ENCODE peak calls at places on chromosomes 12 and 14, in five cellular contexts. K, G, L, V and A are unnamed samples.

GRCh38 chr12:97801471-97802045 is 339.0 kb downstream of the RMST start:
- DNase-seq in K (no peak), G (no peak), L (no peak), V (peak), A (no peak)

GRCh38 chr12:48165089-48166031 is 8.0 kb upstream of the ASB8 start:
- DNase-seq in K (peak), G (peak), L (no peak), V (peak), A (peak)

GRCh38 chr12:50283924-50284236 is 560 bp upstream of the LIMA1 start:
- DNase-seq in K (no peak), G (no peak), L (no peak), V (no peak), A (no peak)

GRCh38 chr14:101731187-101732080 is 30.1 kb upstream of the PPP2R5C start:
- DNase-seq in K (peak), G (peak), L (peak), V (no peak), A (peak)

GRCh38 chr14:51431033-51431709 is 191.1 kb downstream of the TMX1 start:
- DNase-seq in K (no peak), G (no peak), L (no peak), V (no peak), A (no peak)

GRCh38 chr12:123571343-123571813 is 13.0 kb upstream of the TMED2 start:
- DNase-seq in K (peak), G (peak), L (peak), V (no peak), A (peak)

GRCh38 chr14:104019029-104019428 is 66.5 kb upstream of the ASPG start:
- DNase-seq in K (no peak), G (no peak), L (no peak), V (no peak), A (no peak)

GRCh38 chr14:52949711-52950409 is 990 bp downstream of the FERMT2 start:
- DNase-seq in K (peak), G (peak), L (no peak), V (no peak), A (no peak)

GRCh38 chr12:89831696-89832095 is 123.1 kb upstream of the ATP2B1 start:
- DNase-seq in K (no peak), G (no peak), L (no peak), V (no peak), A (no peak)

GRCh38 chr14:31461545-31461944 is 4.2 kb upstream of the DTD2 start:
- DNase-seq in K (no peak), G (no peak), L (no peak), V (no peak), A (no peak)

GRCh38 chr12:26287666-26288408 is 92.5 kb downstream of the SSPN start:
- DNase-seq in K (no peak), G (no peak), L (no peak), V (no peak), A (no peak)

GRCh38 chr14:89667983-89668382 is 250.9 kb upstream of the FOXN3 start:
- DNase-seq in K (peak), G (no peak), L (no peak), V (no peak), A (peak)

GRCh38 chr14:44782775-44783238 is 178.9 kb downstream of the KLHL28 start:
- DNase-seq in K (peak), G (no peak), L (no peak), V (no peak), A (no peak)

GRCh38 chr12:43736921-43737440 is 21.6 kb downstream of the PUS7L start:
- DNase-seq in K (peak), G (no peak), L (no peak), V (no peak), A (no peak)
- H2BK5ac ChIP-seq in K (peak), G (no peak), L (no peak), V (no peak), A (no peak)

GRCh38 chr14:77032854-77033621 is 4.5 kb upstream of the IRF2BPL start:
- DNase-seq in K (peak), G (peak), L (peak), V (peak), A (peak)
- H2BK5ac ChIP-seq in K (peak), G (peak), L (no peak), V (peak), A (peak)

DNA sequence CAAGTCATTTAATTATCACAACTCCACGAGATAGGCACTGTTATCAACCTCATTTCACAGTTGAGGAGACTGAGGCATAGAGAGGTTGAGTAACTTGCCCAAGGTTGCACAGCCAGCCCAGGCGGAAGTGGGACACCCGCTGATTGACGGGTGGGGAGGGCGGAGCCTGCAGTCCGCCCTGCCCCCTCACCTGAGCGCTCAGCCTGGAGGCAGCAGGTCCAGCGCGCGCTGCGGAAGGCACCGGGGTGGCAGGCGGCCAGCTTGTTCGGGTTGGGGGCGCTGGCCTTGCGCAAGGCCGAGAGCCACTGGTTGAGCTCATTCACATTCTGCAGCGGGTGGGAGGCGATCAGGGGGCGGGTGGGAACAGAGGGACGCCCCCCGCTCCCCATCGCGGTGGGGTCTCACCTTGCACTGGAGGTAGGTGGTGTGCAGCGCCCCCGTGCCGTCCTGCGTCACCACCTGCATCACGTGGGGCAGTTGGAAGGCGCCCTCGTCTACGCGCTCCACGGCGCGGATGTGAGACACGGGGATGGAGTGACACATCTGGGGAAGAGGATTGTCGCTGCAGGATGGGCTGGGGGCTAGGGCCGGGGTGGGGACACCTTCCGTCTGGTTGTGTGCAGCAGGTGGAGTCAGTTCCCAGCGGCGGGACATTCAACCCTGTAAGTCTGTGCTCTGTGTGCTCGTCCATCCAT is 31.7 kb downstream of the RASAL1 start:
- DNase-seq in K (no peak), G (no peak), L (peak), V (no peak), A (peak)
- H2BK5ac ChIP-seq in K (no peak), G (no peak), L (no peak), V (no peak), A (no peak)

DNA sequence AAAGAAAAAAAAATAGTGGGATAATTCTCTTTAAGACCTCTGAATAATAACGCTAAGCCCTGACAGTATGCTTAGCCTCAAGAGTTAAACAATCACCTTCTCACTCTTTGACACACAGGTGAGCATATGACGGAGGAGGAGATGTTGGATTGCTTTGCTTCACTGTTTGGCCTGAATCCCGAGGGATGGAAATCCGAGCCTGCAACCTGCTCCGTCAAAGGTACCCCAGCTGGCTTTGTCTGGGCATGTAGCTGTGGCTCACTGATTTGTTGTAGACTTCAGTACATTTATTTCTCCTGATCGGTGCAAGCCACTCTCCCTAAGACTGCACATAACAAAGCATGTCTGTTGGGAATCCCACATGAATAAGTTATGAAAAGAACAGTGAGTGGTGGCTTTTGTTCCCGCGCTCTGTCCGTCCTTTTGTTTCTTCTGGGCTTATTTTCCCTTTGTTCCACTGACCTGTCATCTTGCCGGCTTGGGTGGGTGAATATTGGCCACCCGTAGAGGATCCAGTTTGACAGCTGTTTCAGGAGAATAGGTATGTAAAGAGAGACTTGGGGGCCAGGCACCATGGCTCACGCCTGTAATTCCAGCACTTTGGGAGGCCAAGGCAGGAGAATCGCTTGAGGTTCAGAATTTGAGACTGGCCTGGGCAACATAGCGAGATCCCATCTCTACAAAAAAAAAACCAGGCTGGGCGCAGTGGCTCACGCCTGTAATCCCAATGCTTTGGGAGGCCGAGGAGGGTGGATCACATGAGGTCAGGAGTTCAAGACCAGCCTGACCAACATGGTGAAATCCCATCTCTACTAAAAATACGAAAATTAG is 20.1 kb upstream of the BCL7A start:
- DNase-seq in K (no peak), G (no peak), L (peak), V (peak), A (no peak)
- H2BK5ac ChIP-seq in K (no peak), G (no peak), L (no peak), V (no peak), A (no peak)

GRCh38 chr14:23577004-23577681 is 1.4 kb downstream of the JPH4 start:
- DNase-seq in K (no peak), G (no peak), L (peak), V (no peak), A (peak)
- H2BK5ac ChIP-seq in K (no peak), G (no peak), L (no peak), V (peak), A (no peak)

DNA sequence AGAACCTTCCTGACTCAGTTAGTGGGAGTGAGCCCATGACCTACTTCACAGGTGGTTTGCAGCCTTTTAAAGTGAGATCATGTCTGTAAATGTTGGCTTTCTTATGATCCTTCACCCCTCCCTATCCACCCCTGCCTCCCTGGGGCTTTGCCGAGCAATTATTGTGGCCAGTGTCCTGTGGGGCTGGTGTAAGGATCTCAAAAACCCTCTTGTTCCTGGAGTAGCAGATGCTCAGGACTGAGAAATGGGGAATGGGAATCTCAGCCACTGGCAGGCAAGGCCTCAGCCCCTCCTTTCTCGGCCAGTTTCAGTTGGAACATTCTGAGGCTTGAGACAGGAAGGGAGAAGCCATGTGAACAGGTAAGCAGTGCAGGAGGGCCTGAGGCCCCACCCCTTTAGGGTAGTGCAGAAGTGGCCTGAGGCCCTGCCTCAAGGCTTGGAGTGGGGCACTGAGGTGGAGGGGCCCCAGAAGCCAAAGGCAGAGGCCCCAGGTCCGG is 53.8 kb downstream of the PLEKHG3 start:
- DNase-seq in K (peak), G (peak), L (no peak), V (no peak), A (peak)
- H2BK5ac ChIP-seq in K (peak), G (peak), L (no peak), V (no peak), A (peak)

GRCh38 chr12:121184984-121185894 is 24.7 kb upstream of the P2RX4 start:
- DNase-seq in K (no peak), G (no peak), L (no peak), V (no peak), A (no peak)
- H2BK5ac ChIP-seq in K (no peak), G (no peak), L (no peak), V (no peak), A (no peak)

GRCh38 chr12:46898152-46898931 is 72.5 kb upstream of the SLC38A4 start:
- DNase-seq in K (no peak), G (no peak), L (no peak), V (no peak), A (no peak)

GRCh38 chr12:46903058-46903457 is 77.3 kb upstream of the SLC38A4 start:
- DNase-seq in K (no peak), G (no peak), L (no peak), V (no peak), A (no peak)

GRCh38 chr12:46904406-46905240 is 78.8 kb upstream of the SLC38A4 start:
- DNase-seq in K (peak), G (no peak), L (no peak), V (no peak), A (no peak)

GRCh38 chr12:46900734-46901463 is 75.1 kb upstream of the SLC38A4 start:
- DNase-seq in K (no peak), G (no peak), L (no peak), V (no peak), A (no peak)

DNA sequence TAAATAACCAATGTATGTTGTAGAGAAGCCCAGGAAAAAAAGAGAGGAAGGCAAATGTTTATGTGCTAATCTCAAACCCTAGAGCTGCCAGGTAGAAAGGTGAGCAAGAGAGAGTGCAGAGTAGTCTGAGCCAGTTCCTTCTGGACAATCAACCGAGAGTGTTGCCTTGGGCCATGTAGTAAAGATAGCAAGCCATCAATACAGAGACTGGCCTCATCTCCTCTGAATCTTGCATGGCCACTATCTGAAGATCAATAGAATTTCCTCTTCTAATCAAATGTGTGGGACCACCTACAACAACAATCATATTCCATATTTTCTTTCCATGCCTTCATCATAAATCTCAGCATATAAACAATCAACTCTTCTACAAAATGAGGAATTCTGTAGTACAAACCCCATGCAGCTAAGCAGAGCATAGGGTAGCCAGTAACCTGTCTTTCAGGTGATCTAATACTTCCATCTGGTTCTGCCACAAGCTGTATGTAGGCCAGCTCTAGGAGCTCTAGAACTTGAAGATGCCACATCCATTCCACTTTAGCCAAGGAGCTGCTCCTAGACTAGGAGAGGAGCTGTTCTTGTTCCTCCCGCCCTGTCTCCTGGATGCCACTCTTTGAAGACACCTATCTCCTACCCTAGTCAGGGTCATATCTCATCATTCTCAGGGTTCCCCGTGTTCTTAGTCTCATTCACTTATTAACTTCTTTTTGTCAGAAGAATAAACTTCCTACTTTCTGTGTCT is 75.8 kb upstream of the SLC38A4 start:
- DNase-seq in K (no peak), G (no peak), L (no peak), V (no peak), A (no peak)
- H2BK5ac ChIP-seq in K (no peak), G (peak), L (no peak), V (no peak), A (no peak)